ENCODE peak calls at places on chromosomes 16 and 17, in nine cellular contexts. I is foreskin keratinocyte; G is colonic mucosa; Q is ELR; S is AG08396; R is mesothelial cell of epicardium; A is nephron progenitor cell; N is neural progenitor cell; Z is central memory CD8-positive, alpha-beta T cell. O is an unnamed sample.

GRCh38 chr17:75404223-75404738 is 1.2 kb downstream of the GRB2 start:
- DNase-seq in I (no peak), Q (peak), S (peak), A (peak), G (peak), R (peak), N (peak), Z (no peak), O (peak)

GRCh38 chr17:38743556-38744171 is 4.5 kb downstream of the PCGF2 start:
- DNase-seq in S (no peak), I (no peak), G (peak), A (no peak), Q (no peak), N (no peak), Z (no peak), R (no peak), O (no peak)

GRCh38 chr17:61384384-61385090 is 15.1 kb upstream of the TBX2 start:
- DNase-seq in Q (no peak), I (no peak), A (no peak), Z (no peak), R (peak), S (no peak), G (no peak), N (no peak), O (no peak)

GRCh38 chr17:58060596-58061191 is 22.5 kb upstream of the DYNLL2 start:
- DNase-seq in Q (peak), S (peak), N (no peak), Z (no peak), A (no peak), I (peak), G (no peak), R (no peak), O (no peak)

GRCh38 chr17:81392909-81393654 is 2.2 kb upstream of the BAHCC1 start:
- DNase-seq in Z (no peak), N (peak), S (no peak), Q (peak), I (no peak), G (no peak), A (no peak), R (peak), O (no peak)

GRCh38 chr17:7446669-7447068 is 1.8 kb downstream of the CHRNB1 start:
- DNase-seq in Z (no peak), Q (no peak), I (no peak), G (no peak), A (no peak), N (peak), S (no peak), R (no peak), O (no peak)

GRCh38 chr17:40819528-40820125 is 2.8 kb downstream of the KRT10 start:
- DNase-seq in I (no peak), G (no peak), R (no peak), S (no peak), N (no peak), Q (peak), A (no peak), Z (no peak), O (no peak)

GRCh38 chr16:77657016-77657415 is 65.3 kb upstream of the NUDT7 start:
- DNase-seq in A (no peak), N (peak), R (no peak), Z (no peak), I (no peak), G (no peak), Q (peak), S (no peak), O (no peak)

GRCh38 chr17:50148226-50149098 is 2.0 kb downstream of the PPP1R9B start:
- DNase-seq in R (peak), I (peak), G (peak), Q (peak), Z (no peak), S (peak), A (peak), N (peak), O (peak)

GRCh38 chr17:78236362-78237127 is 5.1 kb downstream of the TMEM235 start:
- DNase-seq in Z (no peak), I (no peak), G (no peak), N (no peak), Q (no peak), S (no peak), R (no peak), A (no peak), O (no peak)

GRCh38 chr17:36600936-36601302 is 464 bp upstream of the MRM1 start:
- DNase-seq in G (no peak), S (no peak), Z (no peak), I (no peak), N (no peak), R (peak), Q (no peak), A (no peak), O (no peak)

GRCh38 chr17:47368262-47368661 is 44.5 kb downstream of the EFCAB13 start:
- DNase-seq in Z (no peak), Q (no peak), A (no peak), I (no peak), N (no peak), G (no peak), S (no peak), R (no peak), O (no peak)

GRCh38 chr17:1010586-1010985 is 13.7 kb downstream of the TIMM22 start:
- DNase-seq in Z (no peak), S (no peak), Q (no peak), I (no peak), N (no peak), R (no peak), A (no peak), G (no peak), O (no peak)

GRCh38 chr16:30941600-30942420 is 7.1 kb upstream of the ORAI3 start:
- DNase-seq in N (peak), Z (peak), R (no peak), I (no peak), A (peak), G (peak), Q (peak), S (peak), O (peak)

GRCh38 chr16:75112281-75113045 is 4.1 kb downstream of the LDHD start:
- DNase-seq in Z (no peak), I (no peak), Q (no peak), G (no peak), R (no peak), A (no peak), S (no peak), N (no peak), O (no peak)

GRCh38 chr17:17921192-17922082 is 50.8 kb downstream of the TOM1L2 start:
- DNase-seq in S (peak), N (peak), R (no peak), A (no peak), I (peak), G (no peak), Q (peak), Z (no peak), O (no peak)

GRCh38 chr16:23514381-23515152 is 4.3 kb upstream of the GGA2 start:
- DNase-seq in S (no peak), A (no peak), I (no peak), Q (no peak), N (no peak), Z (no peak), G (no peak), R (no peak), O (no peak)

GRCh38 chr17:50046667-50047066 is 9.2 kb upstream of the ITGA3 start:
- DNase-seq in N (no peak), G (no peak), A (no peak), S (no peak), R (no peak), Z (no peak), I (no peak), Q (no peak), O (no peak)

GRCh38 chr16:89619880-89620279 is 6.4 kb downstream of the DPEP1 start:
- DNase-seq in Z (no peak), R (no peak), A (no peak), N (peak), G (no peak), I (no peak), S (peak), Q (no peak), O (no peak)

GRCh38 chr16:4333308-4333638 is 17.4 kb downstream of the GLIS2 start:
- DNase-seq in A (no peak), S (no peak), R (no peak), Q (no peak), I (no peak), Z (no peak), N (no peak), G (no peak), O (no peak)

GRCh38 chr17:74920679-74921044 is 2.4 kb downstream of the USH1G start:
- DNase-seq in I (peak), G (no peak), R (no peak), Z (no peak), N (no peak), A (no peak), S (no peak), Q (no peak), O (no peak)

GRCh38 chr16:28182183-28182582 is 29.6 kb downstream of the XPO6 start:
- DNase-seq in G (no peak), N (no peak), A (no peak), I (no peak), Q (peak), Z (no peak), R (no peak), S (no peak), O (no peak)

GRCh38 chr17:39194985-39195524 is 2.4 kb downstream of the CACNB1 start:
- DNase-seq in S (no peak), R (no peak), G (no peak), N (peak), Q (no peak), Z (no peak), I (no peak), A (no peak), O (no peak)

GRCh38 chr16:78288915-78289314 is 189.5 kb downstream of the WWOX start:
- DNase-seq in Q (no peak), Z (no peak), I (no peak), R (no peak), A (no peak), N (no peak), S (no peak), G (no peak), O (no peak)

GRCh38 chr17:60524463-60525346 is 1.3 kb downstream of the APPBP2 start:
- DNase-seq in R (no peak), A (no peak), Q (peak), S (no peak), N (no peak), G (no peak), I (no peak), Z (no peak), O (no peak)

O was measured in GM10248.